ENCODE peak calls at places on chromosomes 4 and X, in seven cellular contexts. E is OCI-LY7, Z is endothelial cell of umbilical vein, W is WERI-Rb-1, Q is A549, L is adrenal gland, O is skeletal muscle cell. G is an unnamed sample.

GRCh38 chrX:131764224-131764623 is 220.3 kb downstream of the OR13H1 start:
- DNase-seq in O (no peak), Z (no peak), W (no peak), Q (no peak), L (no peak), E (no peak), G (no peak)

GRCh38 chr4:119284876-119285611 is 36.9 kb downstream of the FABP2 start:
- DNase-seq in W (no peak), L (no peak), Z (peak), Q (peak), E (no peak), O (no peak), G (peak)

GRCh38 chr4:158253350-158253980 is 43.2 kb downstream of the TMEM144 start:
- DNase-seq in E (peak), W (peak), L (peak), Q (peak), O (peak), Z (peak), G (peak)

GRCh38 chr4:73308286-73308685 is 49.7 kb upstream of the ANKRD17 start:
- DNase-seq in E (peak), L (no peak), O (no peak), Q (peak), W (no peak), Z (peak), G (peak)

GRCh38 chrX:150348365-150348764 is 14.8 kb upstream of the MAMLD1 start:
- DNase-seq in O (no peak), E (no peak), Z (no peak), L (no peak), W (peak), Q (no peak), G (peak)

GRCh38 chr4:124278477-124278876 is 434.1 kb downstream of the ANKRD50 start:
- DNase-seq in W (no peak), O (no peak), L (no peak), Q (no peak), E (no peak), Z (no peak), G (peak)

GRCh38 chr4:173025131-173025530 is 143.5 kb upstream of the GALNT7 start:
- DNase-seq in O (peak), Z (peak), W (peak), E (peak), L (peak), Q (peak), G (peak)

GRCh38 chr4:185772391-185773093 is 39.5 kb downstream of the SORBS2 start:
- DNase-seq in W (no peak), Z (peak), L (no peak), E (no peak), O (no peak), Q (no peak), G (no peak)

GRCh38 chr4:8293131-8293975 is 23.8 kb downstream of the HTRA3 start:
- DNase-seq in Z (no peak), Q (no peak), W (no peak), O (no peak), E (no peak), L (no peak), G (no peak)

GRCh38 chr4:108072300-108072699 is 82.6 kb downstream of the HADH start:
- DNase-seq in O (no peak), Q (no peak), W (no peak), E (peak), L (no peak), Z (no peak), G (no peak)

GRCh38 chr4:48103483-48104139 is 30.4 kb downstream of the TXK start:
- DNase-seq in Q (no peak), O (no peak), Z (no peak), W (no peak), L (no peak), E (no peak), G (no peak)

GRCh38 chr4:74114234-74114633 is 15.2 kb upstream of the CXCL2 start:
- DNase-seq in Z (peak), E (no peak), O (peak), W (no peak), L (no peak), Q (no peak), G (no peak)

GRCh38 chrX:99301990-99302389 is 1108.1 kb downstream of the PCDH19 start:
- DNase-seq in Z (no peak), O (no peak), Q (peak), E (peak), L (no peak), W (peak), G (peak)

GRCh38 chr4:82748781-82749504 is 49.7 kb downstream of the SCD5 start:
- DNase-seq in E (no peak), W (no peak), Z (no peak), L (no peak), Q (no peak), O (no peak), G (no peak)

GRCh38 chrX:16869393-16870094 is 618 bp downstream of the RBBP7 start:
- DNase-seq in W (peak), L (no peak), O (no peak), Z (peak), Q (peak), E (peak), G (peak)

GRCh38 chr4:100188829-100189228 is 1.4 kb downstream of the DDIT4L start:
- DNase-seq in Q (no peak), Z (no peak), L (no peak), O (no peak), E (no peak), W (peak), G (peak)

GRCh38 chr4:100187781-100188180 is 2.5 kb downstream of the DDIT4L start:
- DNase-seq in Z (no peak), O (no peak), Q (no peak), L (no peak), W (no peak), E (no peak), G (no peak)

GRCh38 chr4:100189820-100190642 is at the start of gene DDIT4L:
- DNase-seq in E (no peak), W (no peak), L (peak), Z (peak), Q (peak), O (no peak), G (peak)

GRCh38 chr4:100190643-100191600 is 654 bp upstream of the DDIT4L start:
- DNase-seq in E (no peak), Z (peak), W (peak), L (no peak), Q (peak), O (peak), G (peak)
- H3K4me3 ChIP-seq in E (no peak), Z (peak), W (peak), L (no peak), Q (peak), O (peak), G (peak)

GRCh38 chr4:93409035-93409434 is 419.5 kb upstream of the ATOH1 start:
- DNase-seq in W (no peak), O (no peak), Q (no peak), E (no peak), Z (no peak), L (no peak), G (peak)
- H3K4me3 ChIP-seq in W (no peak), O (no peak), Q (no peak), E (no peak), Z (no peak), L (no peak), G (no peak)

GRCh38 chrX:154513662-154514204 is 2.3 kb downstream of the FAM3A start:
- DNase-seq in E (no peak), Q (no peak), O (no peak), Z (no peak), L (no peak), W (no peak), G (no peak)
- H3K4me3 ChIP-seq in E (no peak), Q (no peak), O (no peak), Z (no peak), L (no peak), W (no peak), G (no peak)

GRCh38 chr4:112514079-112514448 is 1.9 kb downstream of the NEUROG2 start:
- DNase-seq in E (no peak), L (no peak), Q (no peak), O (no peak), Z (no peak), W (no peak), G (no peak)

GRCh38 chr4:112516401-112517066 is 554 bp upstream of the NEUROG2 start:
- DNase-seq in E (peak), Q (no peak), Z (no peak), W (peak), O (no peak), L (no peak), G (peak)

GRCh38 chr4:112514449-112515277 is 1.3 kb downstream of the NEUROG2 start:
- DNase-seq in Z (no peak), O (no peak), W (peak), Q (peak), E (peak), L (no peak), G (peak)

GRCh38 chr4:112516076-112516385 is at the start of gene NEUROG2:
- DNase-seq in L (no peak), W (no peak), Q (no peak), Z (no peak), E (no peak), O (no peak), G (no peak)

GRCh38 chr4:112515278-112516075 is 503 bp downstream of the NEUROG2 start:
- DNase-seq in E (peak), O (no peak), Q (peak), Z (peak), L (no peak), W (peak), G (peak)
- H3K4me3 ChIP-seq in E (peak), O (peak), Q (peak), Z (no peak), L (no peak), W (peak), G (peak)

GRCh38 chr4:136463941-136464340 is 1068.4 kb downstream of the PCDH18 start:
- DNase-seq in E (no peak), W (no peak), L (no peak), O (no peak), Q (no peak), Z (no peak), G (no peak)
- H3K4me3 ChIP-seq in E (no peak), W (no peak), L (no peak), O (no peak), Q (no peak), Z (no peak), G (no peak)

GRCh38 chr4:113979157-113979972 is at the start of gene ARSJ:
- DNase-seq in Z (peak), W (peak), Q (peak), L (peak), E (no peak), O (peak), G (peak)
- H3K4me3 ChIP-seq in Z (peak), W (peak), Q (peak), L (peak), E (no peak), O (peak), G (peak)

DNA sequence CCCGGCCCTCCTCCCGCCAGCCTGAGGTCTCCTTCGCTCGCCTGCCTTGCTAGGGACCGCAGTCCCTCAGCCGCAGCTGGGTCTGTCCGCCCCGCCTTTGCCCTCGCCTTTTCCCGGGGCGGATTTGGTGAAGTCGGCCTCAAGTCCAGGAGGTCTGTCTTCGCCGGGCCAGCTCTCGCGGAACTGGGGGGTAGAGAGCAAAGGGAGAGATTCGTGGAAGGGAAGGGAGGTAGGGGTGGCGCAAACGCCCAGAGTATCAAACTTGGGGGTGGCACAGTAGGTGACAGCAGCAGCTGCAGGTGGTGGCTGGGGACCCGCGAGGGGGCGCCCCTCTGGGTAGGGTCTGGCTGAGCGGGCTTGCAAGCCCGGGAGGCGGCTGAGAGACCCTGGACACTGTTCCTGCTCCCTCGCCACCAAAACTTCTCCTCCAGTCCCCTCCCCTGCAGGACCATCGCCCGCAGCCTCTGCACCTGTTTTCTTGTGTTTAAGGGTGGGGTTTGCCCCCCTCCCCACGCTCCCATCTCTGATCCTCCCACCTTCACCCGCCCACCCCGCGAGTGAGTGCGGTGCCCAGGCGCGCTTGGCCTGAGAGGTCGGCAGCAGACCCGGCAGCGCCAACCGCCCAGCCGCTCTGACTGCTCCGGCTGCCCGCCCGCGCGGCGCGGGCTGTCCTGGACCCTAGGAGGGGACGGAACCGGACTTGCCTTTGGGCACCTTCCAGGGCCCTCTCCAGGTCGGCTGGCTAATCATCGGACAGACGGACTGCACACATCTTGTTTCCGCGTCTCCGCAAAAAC is at the start of gene NPY2R:
- DNase-seq in O (no peak), E (no peak), Q (peak), W (peak), Z (peak), L (no peak), G (no peak)
- H3K4me3 ChIP-seq in O (peak), E (no peak), Q (peak), W (peak), Z (no peak), L (no peak), G (no peak)

GRCh38 chr4:152554742-152555141 is 18.9 kb upstream of the FBXW7 start:
- DNase-seq in L (no peak), E (no peak), Z (no peak), Q (no peak), W (no peak), O (no peak), G (no peak)

GRCh38 chr4:152556283-152556682 is 20.4 kb upstream of the FBXW7 start:
- DNase-seq in W (no peak), L (no peak), Z (no peak), E (peak), Q (no peak), O (no peak), G (no peak)

GRCh38 chr4:152559641-152560040 is 23.7 kb upstream of the FBXW7 start:
- DNase-seq in W (no peak), L (no peak), O (no peak), E (no peak), Z (no peak), Q (no peak), G (no peak)

GRCh38 chr4:152556814-152557213 is 20.9 kb upstream of the FBXW7 start:
- DNase-seq in L (no peak), O (no peak), E (no peak), Z (no peak), Q (no peak), W (no peak), G (no peak)
- H3K4me3 ChIP-seq in L (no peak), O (no peak), E (peak), Z (no peak), Q (no peak), W (no peak), G (no peak)

GRCh38 chr4:38566811-38567398 is 97.1 kb upstream of the KLF3 start:
- DNase-seq in Q (no peak), W (no peak), E (no peak), L (no peak), Z (no peak), O (no peak), G (peak)

GRCh38 chr4:38562751-38563198 is 101.2 kb upstream of the KLF3 start:
- DNase-seq in Z (peak), W (peak), E (no peak), L (peak), O (no peak), Q (peak), G (peak)

GRCh38 chr4:38567448-38567847 is 96.6 kb upstream of the KLF3 start:
- DNase-seq in E (no peak), W (no peak), O (no peak), Q (no peak), L (no peak), Z (no peak), G (no peak)

GRCh38 chr4:38563703-38564490 is 100.1 kb upstream of the KLF3 start:
- DNase-seq in Z (no peak), W (peak), L (no peak), O (no peak), Q (no peak), E (no peak), G (no peak)

GRCh38 chr4:38565271-38566199 is 98.5 kb upstream of the KLF3 start:
- DNase-seq in O (no peak), E (no peak), Q (peak), W (no peak), L (no peak), Z (no peak), G (peak)
- H3K4me3 ChIP-seq in O (no peak), E (no peak), Q (no peak), W (no peak), L (no peak), Z (no peak), G (no peak)

G was measured in SJCRH30.